ENCODE peak calls at places on chromosomes 12 and 14, in eight cellular contexts. E, N, I, H, W, B, R and A are unnamed samples.

GRCh38 chr14:38605193-38606114 is 349.6 kb upstream of the CLEC14A start:
- DNase-seq in E (no peak), N (no peak), I (no peak), H (no peak), W (no peak), B (no peak), R (no peak), A (no peak)

GRCh38 chr12:21918456-21918855 is 22.8 kb downstream of the ABCC9 start:
- DNase-seq in E (no peak), N (no peak), I (no peak), H (no peak), W (no peak), B (no peak), R (no peak), A (no peak)

GRCh38 chr14:51490205-51490604 is 161.5 kb upstream of the FRMD6 start:
- DNase-seq in E (no peak), N (no peak), I (no peak), H (no peak), W (no peak), B (no peak), R (no peak), A (no peak)

GRCh38 chr12:104549820-104550480 is 93.2 kb downstream of the CHST11 start:
- DNase-seq in E (peak; percentile 36), N (no peak), I (peak; percentile 15), H (no peak), W (no peak), B (no peak), R (no peak), A (no peak)

GRCh38 chr12:53123578-53124351 is 20.5 kb downstream of the SOAT2 start:
- DNase-seq in E (no peak), N (no peak), I (peak; percentile 45), H (no peak), W (no peak), B (no peak), R (no peak), A (no peak)

GRCh38 chr12:88339966-88340365 is 197.9 kb downstream of the TMTC3 start:
- DNase-seq in E (no peak), N (no peak), I (no peak), H (no peak), W (no peak), B (no peak), R (no peak), A (no peak)

GRCh38 chr12:125061229-125061628 is 4.0 kb upstream of the AACS start:
- DNase-seq in E (no peak), N (no peak), I (no peak), H (no peak), W (no peak), B (no peak), R (no peak), A (no peak)

GRCh38 chr12:78888583-78888982 is 24.0 kb downstream of the SYT1 start:
- DNase-seq in E (peak; percentile 74), N (no peak), I (no peak), H (no peak), W (no peak), B (no peak), R (no peak), A (no peak)

GRCh38 chr14:68627050-68627867 is 165.6 kb downstream of the ZFP36L1 start:
- DNase-seq in E (no peak), N (no peak), I (no peak), H (no peak), W (peak; percentile 68), B (peak; percentile 51), R (peak; percentile 92), A (peak; percentile 77)

GRCh38 chr12:42786400-42786799 is 196.9 kb upstream of the PRICKLE1 start:
- DNase-seq in E (no peak), N (no peak), I (no peak), H (no peak), W (no peak), B (no peak), R (no peak), A (no peak)

GRCh38 chr14:102363182-102363952 is 626 bp downstream of the TECPR2 start:
- DNase-seq in E (no peak), N (peak; percentile 40), I (peak; percentile 23), H (no peak), W (no peak), B (peak; percentile 40), R (peak; percentile 72), A (no peak)

GRCh38 chr12:81350309-81350708 is 272.4 kb downstream of the ACSS3 start:
- DNase-seq in E (no peak), N (no peak), I (no peak), H (no peak), W (no peak), B (no peak), R (no peak), A (no peak)

GRCh38 chr14:35956376-35957000 is 130.3 kb downstream of the BRMS1L start:
- DNase-seq in E (no peak), N (no peak), I (no peak), H (no peak), W (no peak), B (no peak), R (no peak), A (no peak)

GRCh38 chr12:8697120-8697475 is 693 bp upstream of the RIMKLB start:
- DNase-seq in E (no peak), N (no peak), I (no peak), H (no peak), W (peak; percentile 29), B (no peak), R (no peak), A (no peak)

GRCh38 chr12:2456813-2457186 is 338.0 kb upstream of the FKBP4 start:
- DNase-seq in E (no peak), N (no peak), I (no peak), H (no peak), W (peak; percentile 77), B (no peak), R (no peak), A (no peak)

GRCh38 chr12:131164096-131164872 is 210.6 kb downstream of the ADGRD1 start:
- DNase-seq in E (peak; percentile 10), N (no peak), I (no peak), H (no peak), W (no peak), B (no peak), R (no peak), A (no peak)

GRCh38 chr12:77339610-77340009 is 274.2 kb upstream of the E2F7 start:
- DNase-seq in E (no peak), N (no peak), I (no peak), H (no peak), W (no peak), B (no peak), R (no peak), A (no peak)

GRCh38 chr14:51337520-51337919 is 97.5 kb downstream of the TMX1 start:
- DNase-seq in E (no peak), N (no peak), I (no peak), H (no peak), W (no peak), B (no peak), R (no peak), A (no peak)

GRCh38 chr14:88005978-88006851 is 1.3 kb downstream of the GPR65 start:
- DNase-seq in E (no peak), N (peak; percentile 30), I (no peak), H (no peak), W (no peak), B (no peak), R (no peak), A (no peak)

GRCh38 chr12:31895449-31896150 is 63.6 kb upstream of the RESF1 start:
- DNase-seq in E (no peak), N (no peak), I (no peak), H (no peak), W (no peak), B (no peak), R (no peak), A (no peak)

GRCh38 chr12:39935275-39935674 is 170.6 kb downstream of the SLC2A13 start:
- DNase-seq in E (no peak), N (no peak), I (no peak), H (no peak), W (no peak), B (no peak), R (no peak), A (no peak)

DNA sequence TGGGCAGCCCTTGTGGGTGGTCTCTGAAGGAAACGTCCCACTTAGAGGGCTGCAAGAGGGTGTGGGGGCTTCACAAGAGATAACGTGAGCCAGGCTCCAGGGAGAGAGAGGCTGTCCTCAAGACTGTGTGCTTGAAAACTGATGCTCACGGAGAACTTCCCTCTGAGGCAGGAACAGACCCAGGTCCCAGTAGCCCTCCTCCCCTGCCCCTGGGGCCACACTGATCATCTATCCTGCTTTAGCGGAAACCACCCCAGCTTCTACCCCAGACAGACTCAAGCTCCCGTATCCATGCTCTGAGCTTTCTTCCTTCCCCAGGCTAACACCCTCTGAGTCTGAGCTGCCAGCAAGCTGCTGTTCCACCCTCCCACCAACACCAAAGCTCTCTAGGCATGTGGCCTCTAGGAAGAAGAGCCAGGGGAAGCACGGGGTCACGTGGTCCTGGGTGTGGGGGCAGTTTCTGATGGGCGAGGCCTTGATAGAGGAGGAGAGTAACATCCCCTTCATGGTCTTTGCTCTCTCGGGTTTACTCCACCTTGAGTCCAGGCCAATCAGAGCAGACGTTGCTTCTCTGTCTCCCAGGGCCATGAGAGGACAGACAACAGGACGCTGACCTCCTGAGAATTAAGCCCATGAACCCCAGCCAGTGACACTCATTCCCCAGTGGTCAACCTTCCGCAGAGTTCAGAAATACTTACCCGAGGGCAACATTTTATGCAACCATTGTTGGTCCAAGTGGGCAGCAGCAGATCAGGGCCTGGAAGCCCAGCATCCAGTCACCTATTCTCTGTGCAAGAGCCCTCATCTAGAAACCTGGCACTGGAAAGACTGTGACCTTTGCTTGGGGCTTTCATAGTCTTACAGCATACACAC is 1.3 kb downstream of the PCK2 start:
- DNase-seq in E (no peak), N (peak; percentile 92), I (no peak), H (peak; percentile 43), W (peak; percentile 29), B (no peak), R (peak; percentile 72), A (no peak)
- TF ChIP-seq POLR2A in E (no peak), N (peak; percentile 96), I (no peak), H (no peak), W (no peak), B (no peak), R (no peak), A (no peak)

GRCh38 chr14:29108908-29109307 is 342.3 kb downstream of the FOXG1 start:
- DNase-seq in E (no peak), N (no peak), I (no peak), H (no peak), W (no peak), B (no peak), R (no peak), A (no peak)
- H3K9me3 ChIP-seq in E (peaks cover 29% of the 10 kb centered on the region), N (no peaks in the 10 kb centered on the region), I (no peaks in the 10 kb centered on the region), H (no peaks in the 10 kb centered on the region), W (no peaks in the 10 kb centered on the region), B (no peaks in the 10 kb centered on the region), R (no peaks in the 10 kb centered on the region), A (no peaks in the 10 kb centered on the region)

DNA sequence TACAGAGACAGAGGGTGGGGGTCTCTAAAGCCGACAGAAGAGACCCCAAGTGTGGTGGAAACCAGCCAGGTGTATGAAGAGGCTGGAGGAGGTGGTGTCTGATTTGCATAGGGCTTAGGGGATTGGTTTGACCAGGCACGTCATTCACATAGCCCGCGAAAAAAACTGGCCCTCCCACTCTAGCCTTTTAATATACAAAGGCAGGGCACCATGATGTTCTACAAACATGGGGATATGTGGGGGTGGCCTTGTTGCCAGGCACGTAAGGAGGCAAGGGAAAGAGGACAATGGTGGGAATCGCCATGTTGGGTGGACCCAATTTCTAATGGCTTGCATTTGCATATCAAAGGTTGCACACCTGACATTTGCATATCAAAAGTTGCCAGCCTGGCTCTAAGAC is 13.2 kb downstream of the LALBA start:
- DNase-seq in E (no peak), N (no peak), I (no peak), H (no peak), W (no peak), B (no peak), R (no peak), A (peak; percentile 44)
- H3K4me3 ChIP-seq in E (no peak overlapping the region), N (no peak overlapping the region), I (no peak overlapping the region), H (no peak overlapping the region), W (no peak overlapping the region), B (no peak overlapping the region), R (no peak overlapping the region), A (no peak overlapping the region)

GRCh38 chr12:70660620-70661219 is 23.5 kb upstream of the PTPRB start:
- DNase-seq in E (peak; percentile 18), N (no peak), I (no peak), H (no peak), W (no peak), B (no peak), R (no peak), A (no peak)
- TF ChIP-seq POLR2A in E (no peak), N (no peak), I (no peak), H (no peak), W (no peak), B (no peak), R (no peak), A (no peak)